ENCODE peak calls at places on chromosomes 4 and X, in six cellular contexts. I is AG09309, P is mucosa of descending colon, A is choroid plexus epithelial cell, E is ascending aorta, T is body of pancreas. G is an unnamed sample.

GRCh38 chrX:45322820-45323219 is 122.1 kb upstream of the DIPK2B start:
- DNase-seq in I (no peak), P (no peak), A (peak), E (no peak), T (no peak), G (no peak)

GRCh38 chrX:46643636-46644035 is 70.1 kb downstream of the CHST7 start:
- DNase-seq in I (no peak), P (no peak), A (no peak), E (no peak), T (no peak), G (no peak)

GRCh38 chrX:55754861-55755294 is 37.3 kb downstream of the RRAGB start:
- DNase-seq in I (no peak), P (no peak), A (no peak), E (no peak), T (no peak), G (no peak)

GRCh38 chr4:116599859-116600258 is 485.5 kb downstream of the TRAM1L1 start:
- DNase-seq in I (no peak), P (no peak), A (no peak), E (no peak), T (no peak), G (no peak)

GRCh38 chr4:69731826-69732225 is 28.6 kb downstream of the SULT1B1 start:
- DNase-seq in I (no peak), P (no peak), A (no peak), E (no peak), T (no peak), G (no peak)

GRCh38 chrX:31708116-31708515 is 636.3 kb upstream of the FTHL17 start:
- DNase-seq in I (no peak), P (no peak), A (peak), E (no peak), T (no peak), G (peak)

GRCh38 chrX:21946925-21947641 is 6.6 kb downstream of the SMS start:
- DNase-seq in I (no peak), P (no peak), A (peak), E (no peak), T (no peak), G (peak)

GRCh38 chrX:130788786-130789581 is 114.0 kb downstream of the ENOX2 start:
- DNase-seq in I (no peak), P (no peak), A (peak), E (no peak), T (no peak), G (no peak)

GRCh38 chrX:151997539-151997938 is 23.1 kb upstream of the GABRE start:
- DNase-seq in I (no peak), P (no peak), A (no peak), E (no peak), T (no peak), G (no peak)

GRCh38 chrX:51891821-51892551 is 1.4 kb upstream of the MAGED1 start:
- DNase-seq in I (peak), P (no peak), A (peak), E (no peak), T (peak), G (peak)

GRCh38 chr4:3266076-3266475 is 17.1 kb downstream of the MSANTD1 start:
- DNase-seq in I (no peak), P (no peak), A (no peak), E (no peak), T (no peak), G (no peak)

GRCh38 chr4:76856183-76856969 is 41.6 kb downstream of the SOWAHB start:
- DNase-seq in I (peak), P (peak), A (peak), E (no peak), T (no peak), G (peak)

GRCh38 chr4:38319456-38320348 is 344.3 kb upstream of the KLF3 start:
- DNase-seq in I (peak), P (peak), A (peak), E (peak), T (peak), G (peak)

GRCh38 chr4:118839221-118839927 is 3.4 kb upstream of the SEC24D start:
- DNase-seq in I (no peak), P (no peak), A (no peak), E (no peak), T (no peak), G (no peak)

GRCh38 chr4:56466910-56467283 is 520 bp upstream of the SRP72 start:
- DNase-seq in I (no peak), P (no peak), A (no peak), E (no peak), T (no peak), G (no peak)

GRCh38 chr4:112516401-112517066 is 554 bp upstream of the NEUROG2 start:
- DNase-seq in I (no peak), P (no peak), A (no peak), E (no peak), T (peak), G (no peak)

GRCh38 chr4:77917601-77918000 is 55.0 kb downstream of the MRPL1 start:
- DNase-seq in I (no peak), P (no peak), A (no peak), E (no peak), T (no peak), G (no peak)

GRCh38 chr4:105659190-105659589 is 49.3 kb downstream of the INTS12 start:
- DNase-seq in I (no peak), P (no peak), A (no peak), E (no peak), T (no peak), G (no peak)

GRCh38 chrX:121052122-121052521 is 4.7 kb downstream of the GLUD2 start:
- DNase-seq in I (no peak), P (no peak), A (no peak), E (no peak), T (no peak), G (no peak)

GRCh38 chr4:160129439-160129838 is 1026.6 kb downstream of the RAPGEF2 start:
- DNase-seq in I (no peak), P (no peak), A (peak), E (no peak), T (no peak), G (peak)

GRCh38 chr4:77742054-77742453 is 77.1 kb downstream of the CNOT6L start:
- DNase-seq in I (no peak), P (no peak), A (peak), E (no peak), T (no peak), G (no peak)

GRCh38 chrX:123450217-123450616 is 266.1 kb downstream of the GRIA3 start:
- DNase-seq in I (no peak), P (no peak), A (peak), E (no peak), T (no peak), G (no peak)

GRCh38 chrX:23786268-23786815 is 3.4 kb downstream of the SAT1 start:
- DNase-seq in I (no peak), P (no peak), A (peak), E (peak), T (no peak), G (peak)

GRCh38 chrX:81890476-81890875 is 688.6 kb downstream of the SH3BGRL start:
- DNase-seq in I (no peak), P (no peak), A (no peak), E (no peak), T (no peak), G (no peak)

GRCh38 chr4:68724426-68724825 is 54.0 kb upstream of the UGT2B15 start:
- DNase-seq in I (no peak), P (peak), A (no peak), E (no peak), T (no peak), G (no peak)

GRCh38 chrX:38004046-38004445 is 2.3 kb upstream of the SYTL5 start:
- DNase-seq in I (no peak), P (no peak), A (peak), E (no peak), T (no peak), G (no peak)

GRCh38 chr4:142886566-142886965 is 40.5 kb upstream of the INPP4B start:
- DNase-seq in I (no peak), P (no peak), A (no peak), E (no peak), T (no peak), G (no peak)

GRCh38 chr4:52665592-52665991 is 6.5 kb upstream of the USP46 start:
- DNase-seq in I (no peak), P (no peak), A (peak), E (no peak), T (no peak), G (no peak)

GRCh38 chrX:139093201-139093600 is 381.7 kb upstream of the FGF13 start:
- DNase-seq in I (no peak), P (no peak), A (no peak), E (no peak), T (no peak), G (no peak)

GRCh38 chr4:92163348-92163747 is 140.4 kb upstream of the GRID2 start:
- DNase-seq in I (no peak), P (no peak), A (peak), E (no peak), T (no peak), G (no peak)

GRCh38 chr4:100517864-100518341 is at the start of gene EMCN:
- DNase-seq in I (no peak), P (no peak), A (peak), E (no peak), T (no peak), G (no peak)

GRCh38 chr4:107888237-107888636 is 43.1 kb upstream of the CYP2U1 start:
- DNase-seq in I (no peak), P (no peak), A (no peak), E (no peak), T (no peak), G (no peak)

GRCh38 chrX:133726211-133726630 is 259.2 kb downstream of the GPC3 start:
- DNase-seq in I (peak), P (no peak), A (peak), E (no peak), T (no peak), G (peak)

GRCh38 chrX:4314586-4314985 is 601.1 kb upstream of the PRKX start:
- DNase-seq in I (no peak), P (no peak), A (no peak), E (no peak), T (no peak), G (no peak)

GRCh38 chr4:96103086-96103485 is 263.2 kb downstream of the PDHA2 start:
- DNase-seq in I (no peak), P (no peak), A (peak), E (no peak), T (no peak), G (peak)

GRCh38 chrX:31670245-31670644 is 598.4 kb upstream of the FTHL17 start:
- DNase-seq in I (no peak), P (no peak), A (peak), E (no peak), T (no peak), G (no peak)

GRCh38 chrX:134676440-134676839 is 18.2 kb upstream of the PLAC1 start:
- DNase-seq in I (no peak), P (no peak), A (peak), E (no peak), T (no peak), G (peak)

GRCh38 chr4:21469438-21470032 is 479.0 kb downstream of the KCNIP4 start:
- DNase-seq in I (peak), P (no peak), A (peak), E (no peak), T (no peak), G (peak)

DNA sequence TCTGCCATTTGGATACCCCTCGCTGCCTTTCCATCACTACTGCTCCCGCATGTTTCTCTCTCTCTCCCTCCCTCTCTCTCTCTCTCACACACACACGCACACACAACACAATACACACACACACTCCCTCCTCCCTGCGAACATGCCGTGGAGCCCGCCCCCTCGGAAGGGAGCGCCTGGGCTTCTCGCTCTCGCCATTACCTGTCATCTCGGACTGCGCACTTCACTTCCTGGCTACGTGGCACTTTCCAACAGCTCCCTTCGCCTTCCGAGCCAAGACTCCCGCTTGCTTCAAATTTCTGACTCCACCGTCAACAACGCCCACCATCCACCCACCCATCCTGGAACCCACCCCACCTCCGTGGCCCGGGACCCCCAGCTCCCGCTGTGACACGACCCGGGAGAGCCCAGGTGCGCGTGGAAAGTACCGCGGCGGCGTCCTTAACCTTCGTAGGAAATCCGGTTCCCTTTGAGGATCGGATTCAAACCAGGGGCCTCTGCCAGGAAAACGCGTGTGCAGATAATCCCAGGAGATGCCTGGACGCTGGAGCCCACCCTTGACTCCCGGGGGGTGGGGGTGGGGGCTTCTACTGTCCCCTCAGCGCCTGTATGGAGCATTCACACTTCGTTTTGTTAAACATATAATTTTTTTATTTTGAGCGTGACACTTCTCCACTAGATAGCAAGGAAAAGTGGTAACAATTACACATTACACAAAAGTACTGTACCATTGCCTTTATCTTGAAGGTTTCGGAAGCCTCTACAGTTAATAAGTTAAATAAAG is 12.5 kb downstream of the ARX start:
- DNase-seq in I (no peak), P (no peak), A (no peak), E (no peak), T (peak), G (no peak)
- H3K4me3 ChIP-seq in I (no peak), P (no peak), A (peak), E (no peak), T (no peak), G (no peak)

GRCh38 chrX:48489296-48489695 is 13.3 kb downstream of the FTSJ1 start:
- DNase-seq in I (no peak), P (no peak), A (no peak), E (no peak), T (no peak), G (no peak)

GRCh38 chrX:48487362-48487785 is 11.4 kb downstream of the FTSJ1 start:
- DNase-seq in I (peak), P (no peak), A (peak), E (no peak), T (no peak), G (peak)

GRCh38 chrX:48490661-48491060 is 14.7 kb downstream of the FTSJ1 start:
- DNase-seq in I (no peak), P (no peak), A (no peak), E (no peak), T (no peak), G (no peak)

GRCh38 chrX:48489892-48490291 is 13.9 kb downstream of the FTSJ1 start:
- DNase-seq in I (no peak), P (no peak), A (no peak), E (no peak), T (no peak), G (no peak)

DNA sequence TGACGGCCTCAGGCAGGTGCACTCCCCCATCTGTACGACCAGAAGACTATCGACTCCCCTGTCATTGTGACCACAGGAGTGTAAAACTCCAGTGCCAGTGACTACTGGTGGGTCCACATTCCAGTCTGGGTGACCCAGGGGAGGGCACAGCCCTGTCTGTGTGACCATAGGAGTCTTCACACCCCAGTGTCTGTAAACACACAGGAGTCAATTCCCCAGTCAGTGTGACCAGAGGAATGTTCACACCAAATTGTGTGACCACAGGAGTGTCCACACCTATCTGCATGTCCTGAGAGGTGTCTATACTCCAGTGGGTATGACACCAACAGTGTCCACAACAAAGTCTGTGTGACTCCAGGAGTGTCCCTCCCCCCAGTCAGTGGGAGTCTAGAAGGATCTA is 12.0 kb downstream of the FTSJ1 start:
- DNase-seq in I (no peak), P (peak), A (no peak), E (no peak), T (no peak), G (no peak)
- TF ChIP-seq CTCF in I (no peak), P (no peak), A (no peak), E (no peak), T (no peak), G (no peak)

GRCh38 chrX:129781134-129782014 is 1.6 kb downstream of the SASH3 start:
- DNase-seq in I (no peak), P (peak), A (peak), E (peak), T (no peak), G (no peak)
- H3K4me3 ChIP-seq in I (no peak), P (no peak), A (no peak), E (peak), T (no peak), G (no peak)

GRCh38 chrX:153687121-153688039 is at the start of gene SLC6A8:
- DNase-seq in I (no peak), P (peak), A (peak), E (no peak), T (peak), G (peak)
- TF ChIP-seq CTCF in I (no peak), P (no peak), A (peak), E (peak), T (peak), G (peak)

DNA sequence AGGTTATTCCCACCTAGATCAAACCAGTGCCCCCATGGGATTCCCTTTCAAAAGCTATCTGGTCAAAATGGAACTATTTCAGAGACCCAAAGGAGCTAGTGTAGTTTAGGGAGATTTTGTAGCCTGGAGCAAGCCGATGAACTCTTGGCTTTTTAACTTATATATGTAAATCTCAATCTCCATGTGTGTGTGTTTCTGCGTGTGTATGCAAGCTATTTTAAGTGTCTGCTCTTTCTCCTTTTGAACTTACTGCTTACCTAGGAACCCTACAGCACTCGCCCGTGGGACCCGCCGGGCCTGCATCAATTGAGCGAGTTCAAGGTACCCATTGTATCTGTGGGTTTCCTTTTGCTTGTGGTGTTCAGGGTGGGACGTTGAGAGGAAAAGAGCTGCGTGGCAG is 10.4 kb downstream of the CSTF2 start:
- DNase-seq in I (no peak), P (no peak), A (no peak), E (no peak), T (no peak), G (no peak)
- H3K4me3 ChIP-seq in I (no peak), P (no peak), A (no peak), E (no peak), T (no peak), G (no peak)

GRCh38 chr4:83040269-83040668 is 5.3 kb downstream of the COPS4 start:
- DNase-seq in I (no peak), P (no peak), A (no peak), E (no peak), T (no peak), G (no peak)
- TF ChIP-seq CTCF in I (no peak), P (no peak), A (peak), E (no peak), T (no peak), G (peak)

GRCh38 chrX:53330331-53330730 is 48.9 kb upstream of the IQSEC2 start:
- DNase-seq in I (no peak), P (no peak), A (no peak), E (no peak), T (no peak), G (no peak)
- H3K4me3 ChIP-seq in I (no peak), P (no peak), A (no peak), E (no peak), T (no peak), G (no peak)

GRCh38 chrX:150310881-150311280 is 52.2 kb upstream of the MAMLD1 start:
- DNase-seq in I (no peak), P (no peak), A (no peak), E (no peak), T (no peak), G (no peak)

GRCh38 chrX:150306002-150306401 is 57.1 kb upstream of the MAMLD1 start:
- DNase-seq in I (no peak), P (no peak), A (no peak), E (no peak), T (no peak), G (no peak)

GRCh38 chrX:150308532-150309157 is 54.5 kb upstream of the MAMLD1 start:
- DNase-seq in I (no peak), P (no peak), A (no peak), E (no peak), T (no peak), G (no peak)

GRCh38 chrX:150310417-150310816 is 52.7 kb upstream of the MAMLD1 start:
- DNase-seq in I (no peak), P (no peak), A (no peak), E (no peak), T (no peak), G (no peak)

GRCh38 chrX:150308041-150308440 is 55.1 kb upstream of the MAMLD1 start:
- DNase-seq in I (no peak), P (no peak), A (no peak), E (no peak), T (no peak), G (no peak)
- TF ChIP-seq CTCF in I (no peak), P (no peak), A (no peak), E (no peak), T (no peak), G (no peak)

GRCh38 chr4:86544313-86544966 is 49.7 kb upstream of the PTPN13 start:
- DNase-seq in I (no peak), P (no peak), A (no peak), E (no peak), T (no peak), G (no peak)

GRCh38 chr4:86547140-86547539 is 47.0 kb upstream of the PTPN13 start:
- DNase-seq in I (no peak), P (no peak), A (no peak), E (no peak), T (no peak), G (no peak)

GRCh38 chr4:86542319-86543027 is 51.6 kb upstream of the PTPN13 start:
- DNase-seq in I (no peak), P (no peak), A (no peak), E (no peak), T (no peak), G (no peak)

GRCh38 chr4:86543560-86544312 is 50.4 kb upstream of the PTPN13 start:
- DNase-seq in I (no peak), P (no peak), A (peak), E (no peak), T (no peak), G (peak)

DNA sequence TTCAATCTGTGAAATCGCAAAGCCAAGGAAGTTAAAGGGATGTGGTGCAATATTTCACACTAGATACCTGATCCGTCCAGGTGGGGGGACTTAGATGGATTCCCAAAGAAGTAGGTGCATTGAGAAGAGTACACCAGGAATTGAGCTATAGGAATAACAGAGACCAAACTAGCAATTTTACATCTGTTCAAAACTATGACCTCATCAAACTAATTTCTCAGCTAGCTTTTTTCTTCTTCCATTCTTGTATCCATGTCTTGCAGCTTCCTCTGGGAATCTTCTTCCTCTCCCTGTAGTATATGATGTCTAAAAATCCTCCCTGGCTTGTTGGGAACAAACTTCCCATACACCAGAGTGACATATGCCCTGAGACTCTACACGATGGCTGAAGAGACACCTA is 51.0 kb upstream of the PTPN13 start:
- DNase-seq in I (no peak), P (no peak), A (no peak), E (no peak), T (no peak), G (no peak)
- H3K4me3 ChIP-seq in I (no peak), P (no peak), A (no peak), E (no peak), T (no peak), G (no peak)